ENCODE peak calls at places on chromosomes 7 and 10, in five cellular contexts. A, D, X, Q and M are unnamed samples.
A peak's percentile ranks its signal among the peaks of the same experiment; 100 is the strongest.

GRCh38 chr7:4307645-4308590 is 374.2 kb upstream of the FOXK1 start:
- DNase-seq in D (no peak), A (no peak), Q (no peak), X (no peak), M (no peak)

GRCh38 chr7:14504134-14504533 is 398.4 kb downstream of the DGKB start:
- DNase-seq in X (no peak), Q (no peak), A (no peak), D (no peak), M (no peak)

GRCh38 chr10:133467286-133467911 is 13.7 kb downstream of the SCART1 start:
- DNase-seq in Q (peak; percentile 68), X (no peak), D (no peak), A (no peak), M (no peak)

GRCh38 chr7:1298051-1298937 is 65.6 kb downstream of the UNCX start:
- DNase-seq in D (no peak), Q (no peak), X (no peak), A (no peak), M (no peak)

GRCh38 chr7:99440195-99440594 is 1.5 kb downstream of the CPSF4 start:
- DNase-seq in X (no peak), Q (no peak), A (no peak), D (no peak), M (peak; percentile 49)

GRCh38 chr10:98295907-98296306 is 27.9 kb upstream of the LOXL4 start:
- DNase-seq in Q (no peak), A (no peak), X (no peak), D (no peak), M (peak; percentile 64)

GRCh38 chr7:73314271-73314670 is 5.6 kb upstream of the NSUN5 start:
- DNase-seq in D (no peak), Q (no peak), X (no peak), A (no peak), M (no peak)

GRCh38 chr10:48506147-48506917 is 98.5 kb downstream of the ARHGAP22 start:
- DNase-seq in Q (peak; percentile 79), X (no peak), D (no peak), A (no peak), M (peak; percentile 59)

GRCh38 chr7:21135437-21135836 is 292.4 kb upstream of the SP4 start:
- DNase-seq in D (no peak), A (no peak), X (no peak), Q (no peak), M (no peak)

GRCh38 chr7:128352138-128352537 is 8.4 kb upstream of the RBM28 start:
- DNase-seq in X (peak; percentile 62), A (peak; percentile 39), D (peak; percentile 82), Q (no peak), M (peak; percentile 21)

GRCh38 chr10:123906884-123907652 is 15.5 kb upstream of the CPXM2 start:
- DNase-seq in X (peak; percentile 60), Q (no peak), D (no peak), A (no peak), M (no peak)

GRCh38 chr7:131225619-131226101 is 102.0 kb upstream of the MKLN1 start:
- DNase-seq in X (no peak), D (no peak), A (peak; percentile 25), Q (no peak), M (peak; percentile 89)

GRCh38 chr7:112420236-112420945 is 29.9 kb upstream of the IFRD1 start:
- DNase-seq in D (no peak), A (no peak), Q (no peak), X (no peak), M (no peak)

GRCh38 chr10:17029581-17030271 is 99.9 kb downstream of the CUBN start:
- DNase-seq in A (peak; percentile 73), Q (peak; percentile 93), D (peak; percentile 55), X (no peak), M (peak; percentile 82)

GRCh38 chr10:68261132-68261856 is 29.4 kb upstream of the ATOH7 start:
- DNase-seq in Q (no peak), X (peak; percentile 63), D (no peak), A (peak; percentile 76), M (no peak)

GRCh38 chr7:26958834-26959233 is 94.4 kb upstream of the SKAP2 start:
- DNase-seq in D (no peak), Q (no peak), X (no peak), A (no peak), M (peak; percentile 33)

GRCh38 chr10:50384238-50384637 is 132.9 kb upstream of the ASAH2 start:
- DNase-seq in X (no peak), Q (no peak), A (no peak), D (no peak), M (no peak)

GRCh38 chr7:103296901-103297836 is at the start of gene PMPCB:
- DNase-seq in Q (peak; percentile 99), A (peak; percentile 97), D (peak; percentile 91), X (peak; percentile 94), M (peak; percentile 91)

GRCh38 chr10:131159771-131160170 is 151.8 kb downstream of the TCERG1L start:
- DNase-seq in D (no peak), A (no peak), X (no peak), Q (no peak), M (no peak)

GRCh38 chr7:104416866-104417393 is 88.5 kb downstream of the LHFPL3 start:
- DNase-seq in X (no peak), Q (no peak), A (no peak), D (no peak), M (no peak)

GRCh38 chr7:104410742-104411141 is 82.3 kb downstream of the LHFPL3 start:
- DNase-seq in A (no peak), Q (no peak), D (no peak), X (no peak), M (no peak)

DNA sequence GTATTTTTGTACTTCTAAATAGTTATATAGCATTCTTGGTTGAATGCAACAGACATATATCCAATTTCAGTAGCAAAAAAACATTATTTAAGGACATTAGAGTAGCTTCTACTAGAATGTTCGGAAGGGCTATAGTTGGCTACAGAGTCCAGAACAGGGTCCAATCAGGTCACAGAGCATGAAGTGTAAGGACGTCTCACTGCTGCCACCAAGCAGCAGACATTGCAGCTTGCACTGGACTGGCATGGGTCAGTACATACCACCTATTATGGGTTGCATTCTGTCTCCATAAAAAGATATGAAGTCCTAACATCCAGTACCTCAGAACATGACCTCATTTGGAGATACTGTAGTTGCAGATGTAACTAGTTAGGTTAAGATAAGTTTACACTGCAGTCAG is 87.3 kb downstream of the LHFPL3 start:
- DNase-seq in A (no peak), X (no peak), Q (no peak), D (no peak), M (no peak)
- TF ChIP-seq CTCF in A (no peak), X (no peak), Q (no peak), D (no peak), M (no peak)

GRCh38 chr7:55432937-55433784 is 68.0 kb downstream of the LANCL2 start:
- DNase-seq in A (no peak), X (peak; percentile 52), D (no peak), Q (no peak), M (peak; percentile 58)
- TF ChIP-seq CTCF in A (peak; percentile 66), X (peak; percentile 34), D (peak; percentile 35), Q (peak; percentile 32), M (peak; percentile 44)

GRCh38 chr7:28383949-28384348 is 28.4 kb upstream of the CREB5 start:
- DNase-seq in A (no peak), X (no peak), Q (no peak), D (no peak), M (no peak)
- TF ChIP-seq CTCF in A (no peak), X (no peak), Q (no peak), D (no peak), M (no peak)

GRCh38 chr7:83410989-83411591 is 237.8 kb downstream of the SEMA3E start:
- DNase-seq in X (peak; percentile 61), Q (no peak), A (no peak), D (no peak), M (peak; percentile 49)
- TF ChIP-seq CTCF in X (peak; percentile 63), Q (peak; percentile 62), A (peak; percentile 69), D (peak; percentile 87), M (peak; percentile 73)

DNA sequence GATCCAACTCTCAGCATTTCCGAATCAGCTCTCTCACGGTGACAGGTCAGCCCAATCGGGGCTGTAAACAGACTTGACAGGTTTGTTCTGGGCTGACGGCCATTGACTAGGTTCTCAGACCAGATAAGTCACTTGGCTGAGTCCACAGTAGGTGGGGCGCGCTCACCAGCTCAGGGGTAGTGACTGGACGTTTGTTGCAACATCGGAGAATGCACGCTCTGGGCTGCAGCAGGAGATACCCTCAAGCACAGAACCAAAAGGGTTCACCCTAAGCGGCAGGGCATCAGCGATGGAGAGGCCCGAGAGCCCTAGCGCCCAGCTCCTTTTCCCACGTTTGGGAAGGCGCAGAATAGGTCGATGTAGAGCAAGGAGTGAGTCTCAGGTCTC is 1.8 kb downstream of the KLLN start:
- DNase-seq in Q (peak; percentile 94), A (peak; percentile 85), X (peak; percentile 66), D (peak; percentile 46), M (peak; percentile 90)
- TF ChIP-seq CTCF in Q (no peak), A (peak; percentile 19), X (peak; percentile 31), D (no peak), M (peak; percentile 36)